ENCODE peak calls at places on chromosomes 4 and X, in four cellular contexts. D is cardiac fibroblast, W is mucosa of descending colon, R is neural progenitor cell. P is an unnamed sample.

GRCh38 chr4:151955721-151956340 is 195.0 kb upstream of the GATB start:
- DNase-seq in R (no peak), W (no peak), D (peak), P (no peak)

GRCh38 chr4:25088342-25088952 is 57.7 kb upstream of the LGI2 start:
- DNase-seq in W (no peak), D (no peak), R (no peak), P (no peak)

GRCh38 chr4:32003548-32003947 is 1283.4 kb downstream of the PCDH7 start:
- DNase-seq in R (no peak), W (no peak), D (no peak), P (no peak)

GRCh38 chrX:13080128-13080795 is 35.8 kb upstream of the FAM9C start:
- DNase-seq in W (no peak), R (no peak), D (no peak), P (no peak)

GRCh38 chrX:18465051-18465450 is 39.6 kb downstream of the CDKL5 start:
- DNase-seq in R (no peak), W (no peak), D (peak), P (no peak)

GRCh38 chrX:21985332-21985777 is 44.8 kb downstream of the SMS start:
- DNase-seq in D (peak), R (peak), W (peak), P (peak)

GRCh38 chrX:100687128-100687527 is 43.1 kb downstream of the SRPX2 start:
- DNase-seq in R (no peak), D (no peak), W (no peak), P (no peak)

GRCh38 chrX:134338527-134338926 is 101.5 kb downstream of the CCDC160 start:
- DNase-seq in W (no peak), D (no peak), R (no peak), P (no peak)

GRCh38 chrX:21738950-21739287 is 19.0 kb downstream of the SMPX start:
- DNase-seq in D (no peak), W (no peak), R (no peak), P (no peak)

GRCh38 chr4:93396274-93396673 is 432.3 kb upstream of the ATOH1 start:
- DNase-seq in D (peak), W (no peak), R (no peak), P (no peak)

GRCh38 chrX:47098746-47099145 is 20.5 kb downstream of the RGN start:
- DNase-seq in D (no peak), W (no peak), R (no peak), P (no peak)

GRCh38 chr4:119082661-119083060 is 53.0 kb upstream of the MYOZ2 start:
- DNase-seq in R (no peak), D (no peak), W (no peak), P (no peak)

GRCh38 chr4:140556372-140557085 is 12.2 kb downstream of the UCP1 start:
- DNase-seq in W (no peak), D (no peak), R (no peak), P (no peak)

GRCh38 chr4:64781737-64782326 is 372.6 kb upstream of the TECRL start:
- DNase-seq in R (peak), D (peak), W (peak), P (no peak)

GRCh38 chr4:42150653-42151567 is 1.5 kb downstream of the BEND4 start:
- DNase-seq in D (no peak), W (peak), R (peak), P (no peak)

GRCh38 chrX:48753708-48754107 is 7.8 kb upstream of the GLOD5 start:
- DNase-seq in W (no peak), R (no peak), D (no peak), P (no peak)

DNA sequence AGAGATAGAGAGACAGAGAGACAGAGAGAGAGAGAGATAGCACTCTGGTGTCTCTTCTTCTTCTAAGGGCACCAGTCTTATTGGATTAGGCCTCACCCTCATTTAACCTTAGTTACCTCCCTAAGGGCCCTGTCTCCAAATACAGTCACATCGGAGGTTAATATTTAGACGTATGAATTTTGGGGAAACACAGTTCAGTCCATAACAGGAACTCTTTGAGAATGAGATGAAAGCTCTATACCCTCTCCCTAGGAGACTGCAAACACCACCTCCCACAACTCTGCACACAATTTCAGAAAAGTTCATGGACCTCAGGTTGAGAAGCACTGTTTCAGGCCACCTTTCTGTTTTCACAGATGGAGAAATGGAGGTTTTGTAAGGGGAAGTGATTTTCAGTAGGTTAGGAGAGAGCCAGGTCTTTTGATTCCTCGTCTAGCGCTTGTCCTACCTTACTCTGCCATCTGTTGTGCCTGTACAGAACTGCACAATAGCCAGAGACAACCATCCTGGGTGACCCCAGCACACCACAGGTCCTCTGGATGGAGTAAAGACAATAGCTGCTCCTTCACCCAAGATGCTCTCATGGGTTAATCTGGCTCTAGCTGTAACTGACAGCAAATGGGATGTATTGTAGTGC is 16.9 kb upstream of the LOC101059915 start:
- DNase-seq in D (peak), R (no peak), W (peak), P (no peak)
- TF ChIP-seq CTCF in D (no peak), R (no peak), W (no peak), P (no peak)

GRCh38 chrX:93538575-93538974 is 134.8 kb downstream of the NAP1L3 start:
- DNase-seq in D (peak), R (no peak), W (no peak), P (no peak)
- TF ChIP-seq CTCF in D (no peak), R (peak), W (no peak), P (peak)

DNA sequence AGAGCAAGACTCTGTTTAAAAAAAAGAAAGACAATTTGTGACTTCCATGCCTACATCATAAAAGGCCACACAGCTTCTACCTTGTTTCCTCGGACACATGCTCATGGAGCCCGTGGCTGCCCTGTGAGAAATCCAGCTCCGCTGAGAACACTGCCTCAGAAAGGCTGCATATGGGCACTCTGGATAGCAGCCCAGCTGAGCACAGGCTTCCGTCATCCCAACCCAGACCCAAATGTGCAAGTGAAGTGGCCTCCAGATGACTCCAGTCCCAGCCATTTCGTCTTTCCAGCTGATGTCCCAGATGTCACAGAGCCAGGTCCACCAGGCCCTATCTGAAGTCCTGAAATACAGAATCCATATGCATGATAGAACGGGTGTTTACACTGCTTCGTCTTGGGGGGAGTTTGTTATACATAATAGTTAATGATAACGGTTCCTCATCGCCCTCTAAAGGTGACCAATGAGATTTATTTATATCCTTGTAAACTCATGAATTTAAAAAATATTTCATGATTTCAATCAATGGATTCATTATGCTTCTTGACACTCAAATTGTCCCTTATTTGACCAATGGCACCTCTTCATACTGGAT is 72.7 kb upstream of the TRIM2 start:
- DNase-seq in W (no peak), R (no peak), D (peak), P (no peak)
- TF ChIP-seq CTCF in W (no peak), R (peak), D (no peak), P (no peak)

GRCh38 chr4:72886602-72887001 is 182.9 kb downstream of the COX18 start:
- DNase-seq in W (no peak), R (no peak), D (peak), P (no peak)
- TF ChIP-seq CTCF in W (no peak), R (peak), D (peak), P (no peak)

GRCh38 chrX:111823068-111823467 is 52.9 kb upstream of the TRPC5OS start:
- DNase-seq in R (peak), W (no peak), D (peak), P (no peak)
- TF ChIP-seq CTCF in R (peak), W (no peak), D (peak), P (peak)

GRCh38 chr4:16269742-16270522 is 43.7 kb upstream of the TAPT1 start:
- DNase-seq in W (no peak), D (peak), R (no peak), P (no peak)

GRCh38 chr4:16267639-16268038 is 41.4 kb upstream of the TAPT1 start:
- DNase-seq in R (no peak), D (no peak), W (no peak), P (no peak)

GRCh38 chr4:16268290-16268689 is 42.0 kb upstream of the TAPT1 start:
- DNase-seq in R (no peak), W (no peak), D (no peak), P (no peak)

GRCh38 chr4:16265820-16266219 is 39.5 kb upstream of the TAPT1 start:
- DNase-seq in D (no peak), W (no peak), R (no peak), P (no peak)

GRCh38 chr4:16270654-16271328 is 44.5 kb upstream of the TAPT1 start:
- DNase-seq in D (peak), W (peak), R (peak), P (no peak)
- TF ChIP-seq CTCF in D (peak), W (no peak), R (peak), P (peak)

GRCh38 chrX:2193273-2193592 is 307.5 kb downstream of the DHRSX start:
- DNase-seq in R (no peak), D (no peak), W (no peak), P (no peak)
- TF ChIP-seq CTCF in R (no peak), D (no peak), W (no peak), P (no peak)

P was measured in D721Med.